ENCODE peak calls at places on chromosomes 11 and 22, in seven cellular contexts. B, Q, W, M, H, U and L are unnamed samples.

GRCh38 chr11:777288-778255 is at the start of gene GATD1:
- DNase-seq in B (peak; percentile 74), Q (peak; percentile 100), W (peak; percentile 92), M (peak; percentile 98), H (peak; percentile 82), U (peak; percentile 62), L (peak; percentile 82)

GRCh38 chr11:72789493-72790131 is 4.2 kb downstream of the STARD10 start:
- DNase-seq in B (peak; percentile 73), Q (no peak), W (peak; percentile 44), M (no peak), H (peak; percentile 65), U (no peak), L (no peak)

GRCh38 chr11:2377511-2378443 is 667 bp downstream of the CD81 start:
- DNase-seq in B (peak; percentile 34), Q (peak; percentile 90), W (peak; percentile 69), M (peak; percentile 68), H (peak; percentile 49), U (no peak), L (peak; percentile 56)

GRCh38 chr11:72483412-72484186 is 49.3 kb upstream of the CLPB start:
- DNase-seq in B (peak; percentile 59), Q (no peak), W (no peak), M (peak; percentile 26), H (peak; percentile 49), U (no peak), L (peak; percentile 89)

GRCh38 chr11:130144129-130144528 is 15.5 kb upstream of the ST14 start:
- DNase-seq in B (no peak), Q (no peak), W (no peak), M (no peak), H (no peak), U (no peak), L (no peak)

GRCh38 chr11:76251576-76251975 is 45.3 kb upstream of the WNT11 start:
- DNase-seq in B (peak; percentile 34), Q (no peak), W (no peak), M (no peak), H (no peak), U (no peak), L (peak; percentile 10)

GRCh38 chr11:59822989-59823566 is 12.5 kb upstream of the MRPL16 start:
- DNase-seq in B (peak; percentile 66), Q (peak; percentile 18), W (peak; percentile 58), M (peak; percentile 56), H (peak; percentile 74), U (peak; percentile 10), L (peak; percentile 68)

GRCh38 chr11:77196961-77197360 is 68.9 kb downstream of the MYO7A start:
- DNase-seq in B (no peak), Q (no peak), W (no peak), M (no peak), H (no peak), U (no peak), L (no peak)

GRCh38 chr11:1757861-1758610 is 5.7 kb downstream of the CTSD start:
- DNase-seq in B (no peak), Q (peak; percentile 56), W (no peak), M (no peak), H (no peak), U (no peak), L (no peak)

GRCh38 chr22:19776433-19777031 is 16.0 kb downstream of the TBX1 start:
- DNase-seq in B (no peak), Q (no peak), W (no peak), M (no peak), H (no peak), U (no peak), L (no peak)

GRCh38 chr22:31080848-31081649 is at the start of gene SMTN:
- DNase-seq in B (peak; percentile 81), Q (peak; percentile 92), W (peak; percentile 96), M (peak; percentile 92), H (peak; percentile 84), U (peak; percentile 64), L (peak; percentile 88)

GRCh38 chr11:117809236-117810055 is 12.4 kb upstream of the DSCAML1 start:
- DNase-seq in B (peak; percentile 70), Q (no peak), W (peak; percentile 78), M (peak; percentile 41), H (peak; percentile 59), U (no peak), L (peak; percentile 33)